ENCODE peak calls at places on chromosomes 16 and 17, in ten cellular contexts. One of them, this sample, is unnamed. For H3K27me3, the result is how much of the 10 kb centered on the place peaks cover.

GRCh38 chr17:1485311-1485747 is 7.2 kb downstream of the MYO1C start:
- DNase-seq in cardiac muscle cell: peak
- DNase-seq in GM23338: peak
- DNase-seq in pancreas: peak
- DNase-seq in CD4-positive, alpha-beta T cell: no peak
- DNase-seq in sigmoid colon: no peak
- DNase-seq in HL-60: no peak
- DNase-seq in IMR-90: no peak
- DNase-seq in stomach: peak
- DNase-seq in PC-3: peak
- DNase-seq in this sample: no peak

GRCh38 chr17:82814834-82815233 is 25.0 kb downstream of the ZNF750 start:
- DNase-seq in cardiac muscle cell: no peak
- DNase-seq in GM23338: no peak
- DNase-seq in pancreas: no peak
- DNase-seq in CD4-positive, alpha-beta T cell: no peak
- DNase-seq in sigmoid colon: no peak
- DNase-seq in HL-60: no peak
- DNase-seq in IMR-90: no peak
- DNase-seq in stomach: no peak
- DNase-seq in PC-3: no peak
- DNase-seq in this sample: no peak

GRCh38 chr17:80818871-80819270 is 172.8 kb upstream of the CHMP6 start:
- DNase-seq in cardiac muscle cell: no peak
- DNase-seq in GM23338: no peak
- DNase-seq in pancreas: no peak
- DNase-seq in CD4-positive, alpha-beta T cell: no peak
- DNase-seq in sigmoid colon: no peak
- DNase-seq in HL-60: no peak
- DNase-seq in IMR-90: no peak
- DNase-seq in stomach: no peak
- DNase-seq in PC-3: no peak
- DNase-seq in this sample: no peak

GRCh38 chr16:80175011-80175410 is 365.8 kb upstream of the DYNLRB2 start:
- DNase-seq in cardiac muscle cell: no peak
- DNase-seq in GM23338: no peak
- DNase-seq in pancreas: no peak
- DNase-seq in CD4-positive, alpha-beta T cell: no peak
- DNase-seq in sigmoid colon: no peak
- DNase-seq in HL-60: no peak
- DNase-seq in IMR-90: no peak
- DNase-seq in stomach: no peak
- DNase-seq in PC-3: no peak
- DNase-seq in this sample: no peak

GRCh38 chr16:51950118-51950517 is 596.8 kb downstream of the TOX3 start:
- DNase-seq in cardiac muscle cell: no peak
- DNase-seq in GM23338: no peak
- DNase-seq in pancreas: no peak
- DNase-seq in CD4-positive, alpha-beta T cell: no peak
- DNase-seq in sigmoid colon: no peak
- DNase-seq in HL-60: no peak
- DNase-seq in IMR-90: no peak
- DNase-seq in stomach: no peak
- DNase-seq in PC-3: no peak
- DNase-seq in this sample: no peak

GRCh38 chr16:1470543-1471251 is 4.1 kb downstream of the CLCN7 start:
- DNase-seq in cardiac muscle cell: peak
- DNase-seq in GM23338: no peak
- DNase-seq in pancreas: no peak
- DNase-seq in CD4-positive, alpha-beta T cell: no peak
- DNase-seq in sigmoid colon: no peak
- DNase-seq in HL-60: peak
- DNase-seq in IMR-90: peak
- DNase-seq in stomach: no peak
- DNase-seq in PC-3: no peak
- DNase-seq in this sample: no peak

GRCh38 chr17:72342582-72343527 is 222.0 kb downstream of the SOX9 start:
- DNase-seq in cardiac muscle cell: peak
- DNase-seq in GM23338: peak
- DNase-seq in pancreas: no peak
- DNase-seq in CD4-positive, alpha-beta T cell: no peak
- DNase-seq in sigmoid colon: no peak
- DNase-seq in HL-60: no peak
- DNase-seq in IMR-90: no peak
- DNase-seq in stomach: no peak
- DNase-seq in PC-3: no peak
- DNase-seq in this sample: no peak

GRCh38 chr17:58313815-58314705 is 14.5 kb downstream of the TSPOAP1 start:
- DNase-seq in cardiac muscle cell: no peak
- DNase-seq in GM23338: no peak
- DNase-seq in pancreas: no peak
- DNase-seq in CD4-positive, alpha-beta T cell: no peak
- DNase-seq in sigmoid colon: no peak
- DNase-seq in HL-60: no peak
- DNase-seq in IMR-90: no peak
- DNase-seq in stomach: peak
- DNase-seq in PC-3: no peak
- DNase-seq in this sample: no peak

GRCh38 chr16:87918314-87918713 is 18.0 kb downstream of the CA5A start:
- DNase-seq in cardiac muscle cell: no peak
- DNase-seq in GM23338: no peak
- DNase-seq in pancreas: peak
- DNase-seq in CD4-positive, alpha-beta T cell: no peak
- DNase-seq in sigmoid colon: peak
- DNase-seq in HL-60: no peak
- DNase-seq in IMR-90: no peak
- DNase-seq in stomach: no peak
- DNase-seq in PC-3: no peak
- DNase-seq in this sample: no peak

GRCh38 chr17:74924250-74924948 is at the start of gene OTOP2:
- DNase-seq in cardiac muscle cell: no peak
- DNase-seq in GM23338: peak
- DNase-seq in pancreas: peak
- DNase-seq in CD4-positive, alpha-beta T cell: no peak
- DNase-seq in sigmoid colon: no peak
- DNase-seq in HL-60: peak
- DNase-seq in IMR-90: no peak
- DNase-seq in stomach: no peak
- DNase-seq in PC-3: no peak
- DNase-seq in this sample: no peak

GRCh38 chr17:39304188-39304587 is 78.4 kb upstream of the STAC2 start:
- DNase-seq in cardiac muscle cell: no peak
- DNase-seq in GM23338: no peak
- DNase-seq in pancreas: no peak
- DNase-seq in CD4-positive, alpha-beta T cell: no peak
- DNase-seq in sigmoid colon: no peak
- DNase-seq in HL-60: no peak
- DNase-seq in IMR-90: no peak
- DNase-seq in stomach: no peak
- DNase-seq in PC-3: no peak
- DNase-seq in this sample: no peak

GRCh38 chr16:63096857-63097256 is 1060.6 kb upstream of the CDH8 start:
- DNase-seq in cardiac muscle cell: no peak
- DNase-seq in GM23338: no peak
- DNase-seq in pancreas: no peak
- DNase-seq in CD4-positive, alpha-beta T cell: no peak
- DNase-seq in sigmoid colon: no peak
- DNase-seq in HL-60: no peak
- DNase-seq in IMR-90: no peak
- DNase-seq in stomach: no peak
- DNase-seq in PC-3: no peak
- DNase-seq in this sample: no peak

GRCh38 chr17:63752707-63753106 is 11.1 kb upstream of the STRADA start:
- DNase-seq in cardiac muscle cell: no peak
- DNase-seq in GM23338: no peak
- DNase-seq in pancreas: no peak
- DNase-seq in CD4-positive, alpha-beta T cell: no peak
- DNase-seq in sigmoid colon: no peak
- DNase-seq in HL-60: no peak
- DNase-seq in IMR-90: no peak
- DNase-seq in stomach: no peak
- DNase-seq in PC-3: no peak
- DNase-seq in this sample: no peak

GRCh38 chr17:63754046-63754445 is 12.4 kb upstream of the STRADA start:
- DNase-seq in cardiac muscle cell: no peak
- DNase-seq in GM23338: no peak
- DNase-seq in pancreas: no peak
- DNase-seq in CD4-positive, alpha-beta T cell: no peak
- DNase-seq in sigmoid colon: no peak
- DNase-seq in HL-60: no peak
- DNase-seq in IMR-90: no peak
- DNase-seq in stomach: no peak
- DNase-seq in PC-3: no peak
- DNase-seq in this sample: no peak

GRCh38 chr17:63753215-63753614 is 11.6 kb upstream of the STRADA start:
- DNase-seq in cardiac muscle cell: no peak
- DNase-seq in GM23338: no peak
- DNase-seq in pancreas: no peak
- DNase-seq in CD4-positive, alpha-beta T cell: no peak
- DNase-seq in sigmoid colon: no peak
- DNase-seq in HL-60: no peak
- DNase-seq in IMR-90: no peak
- DNase-seq in stomach: no peak
- DNase-seq in PC-3: no peak
- DNase-seq in this sample: no peak

GRCh38 chr17:63751806-63752205 is 10.2 kb upstream of the STRADA start:
- DNase-seq in cardiac muscle cell: peak
- DNase-seq in GM23338: no peak
- DNase-seq in pancreas: no peak
- DNase-seq in CD4-positive, alpha-beta T cell: peak
- DNase-seq in sigmoid colon: no peak
- DNase-seq in HL-60: no peak
- DNase-seq in IMR-90: no peak
- DNase-seq in stomach: no peak
- DNase-seq in PC-3: no peak
- DNase-seq in this sample: no peak
- H3K27ac ChIP-seq in cardiac muscle cell: no peak
- H3K27ac ChIP-seq in GM23338: no peak
- H3K27ac ChIP-seq in pancreas: no peak
- H3K27ac ChIP-seq in CD4-positive, alpha-beta T cell: peak
- H3K27ac ChIP-seq in sigmoid colon: no peak
- H3K27ac ChIP-seq in HL-60: peak
- H3K27ac ChIP-seq in IMR-90: no peak
- H3K27ac ChIP-seq in stomach: peak
- H3K27ac ChIP-seq in PC-3: no peak
- H3K27ac ChIP-seq in this sample: no peak

DNA sequence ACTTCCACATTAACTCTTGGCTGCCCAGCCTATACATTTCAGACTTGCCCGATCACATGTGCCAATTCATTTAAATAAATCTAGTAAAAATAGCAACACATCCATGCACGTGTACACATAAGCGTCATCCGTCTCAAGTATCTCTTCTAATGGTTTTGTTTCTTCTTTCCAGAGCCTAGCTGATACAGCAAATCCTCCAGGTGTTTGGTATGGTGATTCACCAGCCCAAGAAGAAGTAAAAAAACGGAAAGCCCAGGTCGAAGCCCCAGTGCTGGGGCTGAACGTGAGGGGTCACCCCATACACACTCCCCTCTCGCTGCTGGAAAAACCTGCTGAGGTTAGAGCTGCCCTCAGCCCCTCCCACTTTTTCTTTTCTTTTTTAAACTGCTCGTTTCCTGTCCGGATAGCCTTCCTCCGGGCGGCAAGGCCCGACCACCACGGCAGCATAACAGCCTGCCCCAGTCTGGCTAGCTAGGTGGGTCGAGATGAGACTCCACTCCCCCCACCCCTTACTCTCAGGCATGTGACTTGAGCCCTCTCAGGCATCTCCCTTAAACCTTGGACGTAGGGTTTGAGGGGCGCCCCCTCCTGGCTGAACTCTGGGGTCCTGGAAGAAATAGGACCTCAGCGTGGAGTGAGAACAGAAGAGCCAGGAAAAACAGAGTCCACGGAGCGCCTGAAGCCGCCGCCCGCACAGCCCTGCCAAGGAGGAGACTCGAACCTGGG is 13.9 kb upstream of the OR1F1 start:
- DNase-seq in cardiac muscle cell: no peak
- DNase-seq in GM23338: peak
- DNase-seq in pancreas: no peak
- DNase-seq in CD4-positive, alpha-beta T cell: no peak
- DNase-seq in sigmoid colon: peak
- DNase-seq in HL-60: no peak
- DNase-seq in IMR-90: no peak
- DNase-seq in stomach: no peak
- DNase-seq in PC-3: peak
- DNase-seq in this sample: no peak
- H3K27me3 ChIP-seq in cardiac muscle cell: half or more
- H3K27me3 ChIP-seq in GM23338: under half
- H3K27me3 ChIP-seq in pancreas: under half
- H3K27me3 ChIP-seq in CD4-positive, alpha-beta T cell: half or more
- H3K27me3 ChIP-seq in sigmoid colon: half or more
- H3K27me3 ChIP-seq in HL-60: half or more
- H3K27me3 ChIP-seq in IMR-90: under half
- H3K27me3 ChIP-seq in stomach: half or more
- H3K27me3 ChIP-seq in PC-3: under half
- H3K27me3 ChIP-seq in this sample: under half

GRCh38 chr17:49252148-49252682 is 21.6 kb upstream of the PHOSPHO1 start:
- DNase-seq in cardiac muscle cell: peak
- DNase-seq in GM23338: no peak
- DNase-seq in pancreas: no peak
- DNase-seq in CD4-positive, alpha-beta T cell: no peak
- DNase-seq in sigmoid colon: no peak
- DNase-seq in HL-60: peak
- DNase-seq in IMR-90: no peak
- DNase-seq in stomach: no peak
- DNase-seq in PC-3: no peak
- DNase-seq in this sample: no peak
- TF ChIP-seq CTCF in cardiac muscle cell: no peak
- TF ChIP-seq CTCF in GM23338: no peak
- TF ChIP-seq CTCF in pancreas: no peak
- TF ChIP-seq CTCF in CD4-positive, alpha-beta T cell: no peak
- TF ChIP-seq CTCF in sigmoid colon: no peak
- TF ChIP-seq CTCF in HL-60: no peak
- TF ChIP-seq CTCF in IMR-90: no peak
- TF ChIP-seq CTCF in stomach: no peak
- TF ChIP-seq CTCF in PC-3: no peak
- TF ChIP-seq CTCF in this sample: no peak

DNA sequence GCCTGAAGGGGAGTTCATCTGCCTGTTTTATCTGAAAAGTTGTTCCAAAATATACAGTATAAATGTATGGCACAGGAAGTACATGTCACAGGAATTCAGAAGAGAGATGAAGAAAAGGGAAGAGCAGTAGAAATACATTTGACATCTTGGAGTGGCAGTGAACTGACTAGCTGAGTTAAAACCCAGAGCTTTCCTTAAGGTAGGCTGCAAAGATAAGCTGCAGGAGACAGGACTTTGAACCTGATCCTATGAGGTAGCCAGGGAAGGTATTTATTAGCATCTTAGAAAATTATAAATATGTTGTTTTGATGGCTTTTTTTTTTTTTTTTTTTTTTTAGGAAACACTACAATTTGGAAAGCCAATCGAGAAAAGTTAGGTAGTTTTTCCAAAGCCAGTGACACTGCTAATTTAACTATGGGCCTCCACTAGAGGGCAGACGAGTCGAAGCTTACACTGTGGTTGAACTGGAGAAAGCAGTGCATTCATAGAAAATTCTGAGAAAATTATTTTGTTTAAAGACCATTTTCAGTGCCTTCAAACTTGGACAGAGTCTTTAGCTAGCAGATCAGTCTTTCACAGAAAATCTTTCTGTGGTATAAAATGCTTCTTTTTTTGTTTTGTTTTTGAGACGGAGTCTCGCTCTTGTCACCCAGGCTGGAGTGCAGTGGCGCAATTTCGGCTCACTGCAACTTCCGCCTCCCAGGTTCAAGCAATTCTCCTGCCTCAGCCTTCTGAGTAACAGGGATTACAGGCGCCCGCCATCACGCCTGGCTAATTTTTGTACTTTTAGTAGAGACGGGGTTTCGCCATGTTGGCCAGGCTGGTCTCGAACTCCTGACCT is 122.3 kb downstream of the SSH2 start:
- DNase-seq in cardiac muscle cell: peak
- DNase-seq in GM23338: peak
- DNase-seq in pancreas: no peak
- DNase-seq in CD4-positive, alpha-beta T cell: peak
- DNase-seq in sigmoid colon: no peak
- DNase-seq in HL-60: peak
- DNase-seq in IMR-90: peak
- DNase-seq in stomach: peak
- DNase-seq in PC-3: peak
- DNase-seq in this sample: peak
- H3K27ac ChIP-seq in cardiac muscle cell: no peak
- H3K27ac ChIP-seq in GM23338: no peak
- H3K27ac ChIP-seq in pancreas: no peak
- H3K27ac ChIP-seq in CD4-positive, alpha-beta T cell: no peak
- H3K27ac ChIP-seq in sigmoid colon: no peak
- H3K27ac ChIP-seq in HL-60: peak
- H3K27ac ChIP-seq in IMR-90: no peak
- H3K27ac ChIP-seq in stomach: no peak
- H3K27ac ChIP-seq in PC-3: no peak
- H3K27ac ChIP-seq in this sample: peak